ENCODE peak calls at places on chromosomes 3 and 15, in eight cellular contexts. J is pancreas, M is Peyer's patch, O is body of pancreas, Z is upper lobe of right lung, K is H9, E is upper lobe of left lung, F is stomach. N is an unnamed sample. For H3K4me1, the result is how much of the 10 kb centered on the place peaks cover.

GRCh38 chr3:150069633-150070032 is 98.9 kb upstream of the PFN2 start:
- DNase-seq in J (no peak), O (no peak), M (no peak), Z (no peak), F (no peak), K (no peak), E (no peak), N (no peak)

GRCh38 chr15:25403771-25404170 is 35.1 kb downstream of the UBE3A start:
- DNase-seq in F (no peak), M (no peak), J (no peak), Z (no peak), E (no peak), K (no peak), O (no peak), N (no peak)

GRCh38 chr15:101024709-101025108 is 105.6 kb downstream of the LRRK1 start:
- DNase-seq in J (peak), K (peak), M (peak), F (peak), E (no peak), Z (no peak), O (no peak), N (no peak)

GRCh38 chr3:31391150-31391549 is 141.6 kb upstream of the STT3B start:
- DNase-seq in J (no peak), E (no peak), M (no peak), O (no peak), K (peak), Z (no peak), F (no peak), N (no peak)

GRCh38 chr3:184260571-184261269 is 633 bp downstream of the CAMK2N2 start:
- DNase-seq in F (no peak), O (peak), J (peak), Z (no peak), M (no peak), K (no peak), E (no peak), N (no peak)

GRCh38 chr3:46627078-46627477 is 14.8 kb downstream of the FAM240A start:
- DNase-seq in O (no peak), Z (no peak), F (no peak), K (no peak), J (no peak), M (no peak), E (no peak), N (no peak)

GRCh38 chr15:90902656-90902995 is 476 bp upstream of the MAN2A2 start:
- DNase-seq in K (no peak), O (no peak), E (no peak), M (no peak), Z (no peak), J (no peak), F (no peak), N (no peak)

GRCh38 chr3:31235062-31235704 is 297.5 kb upstream of the STT3B start:
- DNase-seq in J (no peak), E (no peak), O (no peak), Z (no peak), M (no peak), F (no peak), K (no peak), N (no peak)

GRCh38 chr3:67854663-67855062 is 200.3 kb upstream of the SUCLG2 start:
- DNase-seq in E (no peak), K (no peak), M (no peak), J (no peak), O (no peak), F (no peak), Z (no peak), N (no peak)

GRCh38 chr3:196519738-196520122 is 4.6 kb upstream of the SMCO1 start:
- DNase-seq in Z (no peak), K (no peak), J (no peak), O (no peak), M (no peak), F (no peak), E (no peak), N (no peak)

GRCh38 chr3:46934508-46935167 is 41.9 kb downstream of the CCDC12 start:
- DNase-seq in F (no peak), E (no peak), J (peak), M (no peak), K (no peak), O (no peak), Z (peak), N (no peak)

GRCh38 chr15:38864827-38865604 is 300.4 kb upstream of the RASGRP1 start:
- DNase-seq in Z (no peak), F (no peak), E (no peak), K (no peak), J (peak), M (no peak), O (peak), N (no peak)

GRCh38 chr3:188396251-188396650 is 242.3 kb downstream of the LPP start:
- DNase-seq in E (no peak), F (no peak), Z (no peak), J (no peak), O (no peak), M (no peak), K (no peak), N (no peak)

GRCh38 chr3:160735801-160736200 is 20.2 kb upstream of the PPM1L start:
- DNase-seq in O (no peak), Z (no peak), E (no peak), K (no peak), F (no peak), M (no peak), J (no peak), N (no peak)

GRCh38 chr3:147838650-147839049 is 429.5 kb downstream of the ZIC1 start:
- DNase-seq in E (no peak), Z (no peak), J (no peak), O (no peak), M (no peak), K (no peak), F (no peak), N (no peak)

GRCh38 chr3:13866406-13866965 is 13.4 kb downstream of the WNT7A start:
- DNase-seq in Z (no peak), F (no peak), E (no peak), O (no peak), J (no peak), M (peak), K (no peak), N (no peak)

GRCh38 chr3:12708584-12709192 is 44.8 kb upstream of the RAF1 start:
- DNase-seq in O (peak), Z (no peak), E (no peak), K (no peak), F (peak), J (no peak), M (no peak), N (no peak)

GRCh38 chr15:77738441-77739437 is 106.0 kb upstream of the LINGO1 start:
- DNase-seq in K (peak), M (no peak), E (no peak), O (no peak), J (no peak), Z (no peak), F (no peak), N (no peak)

GRCh38 chr15:69424001-69424400 is 9.9 kb downstream of the KIF23 start:
- DNase-seq in E (no peak), K (no peak), M (no peak), F (no peak), J (no peak), Z (no peak), O (no peak), N (no peak)

GRCh38 chr3:194828926-194829325 is 143.2 kb downstream of the FAM43A start:
- DNase-seq in E (no peak), J (no peak), O (no peak), K (no peak), M (no peak), Z (no peak), F (no peak), N (no peak)

GRCh38 chr15:45604321-45604720 is 17.1 kb downstream of the BLOC1S6 start:
- DNase-seq in Z (no peak), K (no peak), J (no peak), F (no peak), E (no peak), M (no peak), O (no peak), N (no peak)

GRCh38 chr15:92097473-92098178 is 244.1 kb downstream of the SLCO3A1 start:
- DNase-seq in M (no peak), Z (no peak), E (no peak), K (peak), O (peak), F (peak), J (no peak), N (no peak)

GRCh38 chr15:43118829-43119228 is 13.0 kb upstream of the UBR1 start:
- DNase-seq in K (no peak), F (no peak), E (no peak), Z (no peak), M (no peak), J (no peak), O (no peak), N (no peak)

GRCh38 chr15:87618203-87618725 is 638.3 kb downstream of the NTRK3 start:
- DNase-seq in F (no peak), J (no peak), M (no peak), O (no peak), K (no peak), Z (no peak), E (no peak), N (no peak)

GRCh38 chr3:23865595-23866396 is 51.0 kb downstream of the NKIRAS1 start:
- DNase-seq in E (no peak), J (no peak), K (peak), O (peak), M (no peak), Z (no peak), F (no peak), N (no peak)
- H3K27ac ChIP-seq in E (peak), J (peak), K (no peak), O (no peak), M (no peak), Z (no peak), F (peak), N (no peak)

DNA sequence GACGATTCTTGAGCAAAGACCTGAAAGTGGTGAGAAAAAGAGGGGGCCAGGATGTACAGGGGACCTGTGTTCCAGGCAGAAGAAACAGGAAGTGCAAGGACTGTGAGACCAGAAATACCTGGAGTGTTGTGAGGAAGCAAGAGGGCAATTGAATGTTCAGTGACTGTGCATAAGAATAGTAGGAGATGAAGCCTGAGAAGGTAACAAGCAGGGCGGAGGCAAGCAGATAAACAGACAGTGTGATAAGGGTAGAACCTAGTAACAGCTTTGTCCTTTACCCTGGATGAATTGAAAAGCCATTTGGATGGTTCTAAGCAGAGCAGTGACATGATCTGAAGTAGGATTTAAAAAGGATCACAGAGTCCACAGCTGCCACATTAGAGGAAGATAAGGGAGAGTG is 4.0 kb upstream of the PLOD2 start:
- DNase-seq in Z (no peak), J (no peak), O (no peak), E (no peak), K (no peak), M (no peak), F (no peak), N (no peak)
- H3K4me1 ChIP-seq in Z (under half), J (under half), O (under half), E (under half), K (under half), M (under half), F (under half), N (half or more)

DNA sequence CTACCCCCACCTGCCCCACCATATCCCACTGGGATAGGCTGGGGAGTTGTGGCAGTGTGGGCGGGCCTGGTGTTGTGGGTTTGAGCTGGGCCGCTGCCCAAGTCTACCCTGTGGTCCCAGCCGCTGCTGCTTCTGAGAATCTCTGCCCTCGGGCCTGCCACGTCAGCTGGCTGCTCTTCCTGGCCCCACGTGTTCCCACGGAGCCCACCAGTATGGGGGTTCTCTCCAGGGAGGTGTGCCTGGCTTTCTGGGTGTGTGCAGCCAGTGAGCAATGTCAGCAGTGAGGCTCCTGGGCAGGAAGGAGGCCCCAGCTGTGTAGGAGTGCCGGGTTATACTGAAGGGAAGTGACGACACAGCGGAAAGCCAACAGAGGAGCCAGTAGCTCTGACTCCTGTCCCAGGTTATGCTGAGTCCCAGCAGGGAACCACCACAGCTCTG is 10.5 kb downstream of the GNAI2 start:
- DNase-seq in J (no peak), Z (peak), O (peak), E (peak), K (peak), F (no peak), M (peak), N (no peak)
- TF ChIP-seq CTCF in J (no peak), Z (no peak), O (no peak), E (peak), K (peak), F (peak), M (no peak), N (no peak)

DNA sequence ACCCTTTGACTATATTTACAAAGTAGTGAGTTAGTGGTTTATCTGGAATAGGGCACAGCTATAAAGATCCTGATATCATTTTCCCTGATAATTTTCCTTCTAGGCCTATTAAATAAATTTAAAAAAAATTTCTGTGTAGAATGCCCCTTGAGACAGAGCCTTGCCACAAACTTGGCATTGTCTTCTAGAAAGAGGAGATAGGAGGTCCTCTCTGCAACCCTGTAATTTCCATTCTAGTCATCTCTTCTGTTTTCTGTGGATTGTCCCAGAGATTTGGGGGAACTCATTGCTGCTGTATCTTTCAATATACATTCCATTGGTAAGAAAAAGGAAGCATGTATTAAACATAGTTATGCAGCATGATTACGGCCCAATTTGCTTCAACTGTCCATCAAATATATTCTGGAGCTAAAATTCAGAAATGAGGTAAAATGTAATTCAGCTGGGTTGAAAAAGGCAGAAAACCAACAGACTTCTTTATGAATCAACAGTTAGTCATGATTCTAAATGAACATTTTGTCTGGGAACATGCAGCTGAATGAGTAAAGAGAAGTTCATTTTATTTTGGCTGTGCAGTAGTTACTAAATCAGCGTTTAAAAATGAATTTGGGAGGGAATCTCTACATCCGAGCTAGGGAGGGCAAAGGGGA is 401.1 kb downstream of the NAALADL2 start:
- DNase-seq in E (no peak), F (no peak), Z (no peak), J (no peak), M (no peak), O (no peak), K (no peak), N (no peak)
- H3K27ac ChIP-seq in E (no peak), F (no peak), Z (no peak), J (no peak), M (no peak), O (no peak), K (no peak), N (no peak)

N was measured in esophagus squamous epithelium.